ENCODE peak calls at places on chromosome 20, in six cellular contexts. F is adrenal gland, S is GM12878, V is natural killer cell, Y is astrocyte of the cerebellum, K is colonic mucosa. H is an unnamed sample.

GRCh38 chr20:38230957-38231785 is 29.4 kb downstream of the KIAA1755 start:
- DNase-seq in S (no peak), F (no peak), V (no peak), K (no peak), Y (no peak), H (no peak)

GRCh38 chr20:50870572-50871161 is 60.6 kb downstream of the ADNP start:
- DNase-seq in K (no peak), F (no peak), V (no peak), S (no peak), Y (peak), H (no peak)

GRCh38 chr20:49288250-49288751 is 10.4 kb upstream of the ZNFX1 start:
- DNase-seq in S (no peak), Y (no peak), F (no peak), K (no peak), V (no peak), H (no peak)

GRCh38 chr20:40738976-40739375 is 49.9 kb upstream of the MAFB start:
- DNase-seq in K (no peak), S (no peak), V (no peak), Y (no peak), F (no peak), H (no peak)

GRCh38 chr20:48827880-48828733 is at the start of gene PREX1:
- DNase-seq in F (peak), K (peak), S (no peak), Y (peak), V (peak), H (no peak)

GRCh38 chr20:37165031-37165430 is 14.1 kb upstream of the RPN2 start:
- DNase-seq in V (no peak), F (no peak), Y (no peak), K (no peak), S (no peak), H (no peak)

GRCh38 chr20:50335105-50335504 is 144.5 kb downstream of the CEBPB start:
- DNase-seq in S (no peak), K (no peak), V (no peak), Y (no peak), F (no peak), H (no peak)

GRCh38 chr20:10253750-10254149 is 35.1 kb downstream of the SNAP25 start:
- DNase-seq in S (no peak), Y (no peak), V (no peak), F (no peak), K (no peak), H (no peak)

GRCh38 chr20:54195483-54196472 is 12.1 kb upstream of the PFDN4 start:
- DNase-seq in K (no peak), F (no peak), V (no peak), Y (no peak), S (peak), H (no peak)
- TF ChIP-seq CTCF in K (no peak), F (no peak), V (no peak), Y (no peak), S (no peak), H (no peak)

GRCh38 chr20:31937820-31938219 is 14.0 kb downstream of the PDRG1 start:
- DNase-seq in K (no peak), F (no peak), V (no peak), Y (no peak), S (no peak), H (no peak)

GRCh38 chr20:31934491-31934890 is 17.4 kb downstream of the PDRG1 start:
- DNase-seq in Y (no peak), F (no peak), K (no peak), S (no peak), V (no peak), H (no peak)

GRCh38 chr20:31936430-31936829 is 15.4 kb downstream of the PDRG1 start:
- DNase-seq in K (no peak), F (no peak), Y (no peak), V (no peak), S (no peak), H (no peak)

GRCh38 chr20:31933698-31934097 is 18.1 kb downstream of the PDRG1 start:
- DNase-seq in V (no peak), F (no peak), S (no peak), Y (no peak), K (no peak), H (no peak)

GRCh38 chr20:31934968-31935764 is 16.7 kb downstream of the PDRG1 start:
- DNase-seq in V (no peak), K (no peak), Y (no peak), S (no peak), F (no peak), H (no peak)
- TF ChIP-seq CTCF in V (no peak), K (no peak), Y (no peak), S (no peak), F (no peak), H (no peak)

DNA sequence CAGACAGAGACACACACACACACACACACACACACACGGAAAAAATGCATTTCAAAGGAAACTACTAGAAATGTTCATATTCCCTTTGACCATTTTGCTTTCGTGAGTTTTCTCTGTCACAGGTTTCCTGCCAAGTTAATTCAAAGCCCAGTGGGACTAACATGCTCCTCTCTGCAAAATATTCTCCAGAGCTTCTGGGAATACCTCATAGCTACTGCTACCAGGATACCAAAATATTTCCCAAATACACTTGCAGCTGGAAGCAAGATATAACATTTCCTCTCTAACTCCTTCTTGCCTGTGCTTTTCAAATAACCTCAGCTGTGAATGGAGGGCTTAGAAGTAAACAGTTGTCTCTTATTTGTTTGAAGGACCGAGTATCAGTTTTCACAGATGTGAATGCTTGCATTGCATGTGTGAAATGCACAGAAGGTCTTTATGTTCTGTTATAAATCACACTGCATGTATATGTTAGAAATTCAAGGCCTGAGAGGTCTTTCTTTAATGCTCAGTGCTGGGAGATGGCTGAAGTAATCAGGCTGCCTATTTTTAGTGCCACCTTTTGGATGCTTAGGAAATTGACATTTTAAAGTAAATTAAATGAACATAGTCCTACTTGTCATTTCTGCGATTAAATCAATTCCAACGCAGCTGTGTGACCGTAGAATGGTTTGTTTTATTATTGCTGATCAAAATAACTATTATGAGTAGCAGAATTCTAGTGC is 8.7 kb upstream of the FAM209A start:
- DNase-seq in K (no peak), F (no peak), V (no peak), S (no peak), Y (peak), H (peak)
- TF ChIP-seq CTCF in K (no peak), F (no peak), V (no peak), S (peak), Y (peak), H (peak)

DNA sequence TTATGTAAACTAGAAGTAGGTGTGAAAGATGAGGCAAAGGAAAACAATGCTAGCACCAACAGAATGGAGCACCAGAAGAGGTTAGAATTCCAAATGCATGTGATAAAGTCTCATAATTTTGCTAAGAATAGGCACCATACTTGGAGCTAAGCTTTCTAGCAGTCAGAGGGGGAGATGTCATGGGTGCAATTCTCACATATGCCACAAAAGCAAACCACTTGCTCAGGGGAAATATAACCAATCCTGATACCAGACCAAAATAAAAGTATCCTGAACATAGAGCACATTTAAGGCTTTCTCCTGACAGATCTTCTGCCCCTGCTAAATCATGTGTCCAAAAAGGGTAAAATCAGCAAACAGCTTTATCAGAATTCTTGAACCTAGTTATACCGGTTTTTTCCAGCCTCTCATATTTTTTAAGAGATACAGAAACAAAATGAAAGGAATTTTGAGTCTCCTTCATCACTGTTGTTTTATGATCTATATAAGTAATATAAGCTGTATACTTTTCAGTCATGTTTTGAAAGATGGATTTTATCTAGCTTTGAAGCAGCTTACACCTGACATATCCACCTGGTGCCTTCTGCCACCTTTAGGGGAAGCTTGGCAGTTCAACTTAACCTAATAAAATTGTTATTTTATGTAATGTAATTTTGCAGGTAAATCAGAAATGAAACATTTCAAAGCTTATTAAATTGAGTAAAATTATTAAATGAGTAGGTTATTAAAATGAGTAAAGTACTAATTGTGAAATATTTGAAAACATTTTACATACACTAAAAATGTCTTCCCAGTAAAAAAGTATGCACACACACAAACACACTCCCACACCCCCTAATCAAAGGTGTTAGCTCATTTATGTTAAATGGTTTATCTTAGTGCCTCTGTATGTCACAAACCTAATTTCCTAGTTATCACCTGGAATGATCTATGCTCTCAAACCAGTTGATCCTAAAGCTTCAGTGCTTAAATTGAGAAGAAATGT is 2.8 kb downstream of the SPO11 start:
- DNase-seq in K (no peak), V (no peak), Y (no peak), S (no peak), F (no peak), H (no peak)
- TF ChIP-seq CTCF in K (no peak), V (no peak), Y (peak), S (no peak), F (no peak), H (no peak)

DNA sequence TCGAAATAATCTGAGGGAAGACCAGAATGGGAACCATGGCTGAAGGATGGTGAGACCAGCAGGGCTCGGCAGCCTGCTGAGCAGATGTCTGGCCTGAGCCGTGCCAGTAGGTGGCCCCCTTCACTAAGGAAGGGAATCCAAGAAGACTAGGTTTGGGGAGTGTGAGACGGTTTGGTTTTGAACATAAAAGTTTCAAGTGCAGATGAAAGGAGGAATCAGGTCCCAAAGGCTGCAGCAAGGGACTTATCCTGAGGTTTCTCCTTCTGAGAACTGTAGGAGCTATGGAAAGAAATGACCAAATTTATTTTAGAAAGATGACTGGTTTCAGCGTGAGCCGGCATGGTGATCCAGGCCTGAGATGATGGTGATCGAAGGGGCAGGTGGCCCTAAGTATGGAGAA is 4.6 kb upstream of the OSER1 start:
- DNase-seq in V (peak), K (peak), F (peak), Y (no peak), S (no peak), H (peak)
- TF ChIP-seq CTCF in V (peak), K (peak), F (peak), Y (peak), S (peak), H (peak)

GRCh38 chr20:22866757-22867425 is 168.2 kb upstream of the SSTR4 start:
- DNase-seq in S (no peak), Y (no peak), V (no peak), F (no peak), K (no peak), H (no peak)

GRCh38 chr20:22863881-22864280 is 171.2 kb upstream of the SSTR4 start:
- DNase-seq in Y (no peak), K (no peak), S (no peak), F (no peak), V (no peak), H (no peak)

GRCh38 chr20:22861990-22862389 is 173.1 kb upstream of the SSTR4 start:
- DNase-seq in F (peak), S (no peak), V (no peak), Y (no peak), K (no peak), H (no peak)

GRCh38 chr20:22862645-22863230 is 172.4 kb upstream of the SSTR4 start:
- DNase-seq in F (no peak), V (no peak), S (no peak), K (no peak), Y (no peak), H (no peak)

GRCh38 chr20:22861231-22861980 is 173.7 kb upstream of the SSTR4 start:
- DNase-seq in V (no peak), Y (no peak), F (no peak), K (no peak), S (no peak), H (no peak)
- TF ChIP-seq CTCF in V (no peak), Y (no peak), F (no peak), K (no peak), S (no peak), H (no peak)

DNA sequence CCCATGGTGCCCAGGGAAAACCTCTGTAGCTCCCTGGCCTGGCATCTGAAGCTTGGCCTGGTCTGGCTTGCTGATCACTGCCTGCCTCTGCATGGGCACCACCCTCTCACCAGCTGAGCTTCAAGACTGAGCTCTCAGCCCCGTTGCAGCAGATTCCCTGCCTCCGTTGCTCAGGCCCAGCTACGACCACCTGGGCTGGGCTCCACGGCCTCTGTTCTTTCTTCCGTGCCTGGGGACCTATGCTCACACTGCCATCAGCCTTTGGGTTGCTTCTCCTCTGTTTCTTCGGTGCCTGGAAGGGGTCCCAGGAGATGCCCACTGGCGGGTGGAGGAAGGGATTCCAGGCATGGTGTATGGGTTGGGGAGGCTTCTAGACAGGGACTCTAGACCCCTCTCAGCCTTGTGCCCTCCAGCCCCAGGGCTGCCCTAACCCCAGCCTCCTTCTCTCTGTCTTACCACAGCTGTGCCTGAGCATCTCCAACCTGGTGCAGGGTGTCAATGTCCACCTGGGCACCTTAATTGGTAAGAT is 9.1 kb downstream of the BPIFB2 start:
- DNase-seq in S (no peak), F (no peak), K (no peak), Y (no peak), V (no peak), H (no peak)
- TF ChIP-seq CTCF in S (no peak), F (no peak), K (no peak), Y (no peak), V (no peak), H (no peak)

H was measured in AG04450.